ENCODE peak calls at places on chromosomes 12 and 14, in four cellular contexts. Z is pancreas; O is naive thymus-derived CD4-positive, alpha-beta T cell; N is CD8-positive, alpha-beta memory T cell. M is an unnamed sample. For H3K4me1, the result is how much of the 10 kb centered on the place peaks cover.

GRCh38 chr12:39990122-39991101 is 115.5 kb downstream of the SLC2A13 start:
- DNase-seq in Z (peak), O (peak), N (peak), M (peak)

GRCh38 chr12:113039911-113040425 is 16.6 kb upstream of the DTX1 start:
- DNase-seq in Z (no peak), O (no peak), N (no peak), M (no peak)

GRCh38 chr12:6430124-6430989 is 14.4 kb upstream of the CD27 start:
- DNase-seq in Z (peak), O (no peak), N (peak), M (peak)

GRCh38 chr12:46549527-46550265 is 177.1 kb upstream of the SLC38A2 start:
- DNase-seq in Z (no peak), O (no peak), N (no peak), M (no peak)

GRCh38 chr14:52080817-52081755 is 12.2 kb upstream of the NID2 start:
- DNase-seq in Z (no peak), O (no peak), N (no peak), M (no peak)

GRCh38 chr14:71166434-71166833 is 259.2 kb downstream of the PCNX1 start:
- DNase-seq in Z (peak), O (no peak), N (no peak), M (peak)

GRCh38 chr12:109741286-109741969 is 27.8 kb downstream of the FAM222A start:
- DNase-seq in Z (peak), O (no peak), N (no peak), M (no peak)

GRCh38 chr14:104688755-104689619 is at the start of gene INF2:
- DNase-seq in Z (peak), O (no peak), N (peak), M (peak)

GRCh38 chr14:68447581-68448281 is 345.1 kb downstream of the ZFP36L1 start:
- DNase-seq in Z (no peak), O (no peak), N (no peak), M (no peak)

GRCh38 chr14:69048456-69048855 is 69.4 kb upstream of the ACTN1 start:
- DNase-seq in Z (peak), O (peak), N (no peak), M (no peak)

GRCh38 chr12:72511906-72512305 is 239.7 kb downstream of the TRHDE start:
- DNase-seq in Z (no peak), O (no peak), N (no peak), M (no peak)

GRCh38 chr14:59189281-59189821 is 884 bp downstream of the DAAM1 start:
- DNase-seq in Z (peak), O (no peak), N (peak), M (peak)

GRCh38 chr14:89614009-89614691 is 197.1 kb upstream of the FOXN3 start:
- DNase-seq in Z (no peak), O (no peak), N (no peak), M (peak)

GRCh38 chr12:6748761-6749160 is 4.2 kb downstream of the MLF2 start:
- DNase-seq in Z (no peak), O (no peak), N (no peak), M (no peak)

GRCh38 chr14:81269979-81270375 is 49.2 kb upstream of the GTF2A1 start:
- DNase-seq in Z (no peak), O (no peak), N (no peak), M (no peak)

GRCh38 chr14:49863483-49864262 is 11.1 kb upstream of the NEMF start:
- DNase-seq in Z (no peak), O (peak), N (no peak), M (peak)

GRCh38 chr14:50830044-50830931 is 674 bp downstream of the NIN start:
- DNase-seq in Z (peak), O (peak), N (peak), M (peak)

GRCh38 chr12:49615725-49616124 is 7.6 kb upstream of the PRPF40B start:
- DNase-seq in Z (no peak), O (no peak), N (no peak), M (no peak)

GRCh38 chr12:122499991-122500684 is 594 bp downstream of the ZCCHC8 start:
- DNase-seq in Z (peak), O (peak), N (peak), M (peak)

GRCh38 chr12:5335059-5335458 is 96.8 kb upstream of the NTF3 start:
- DNase-seq in Z (no peak), O (no peak), N (no peak), M (no peak)

GRCh38 chr12:93101367-93101766 is 172.3 kb upstream of the EEA1 start:
- DNase-seq in Z (no peak), O (no peak), N (no peak), M (no peak)

GRCh38 chr14:66918527-66918926 is 270.7 kb upstream of the GARIN2 start:
- DNase-seq in Z (no peak), O (no peak), N (no peak), M (no peak)

GRCh38 chr14:71491925-71492324 is 440.3 kb upstream of the RGS6 start:
- DNase-seq in Z (peak), O (no peak), N (no peak), M (no peak)

GRCh38 chr14:30260772-30261607 is 298.0 kb upstream of the G2E3 start:
- DNase-seq in Z (no peak), O (no peak), N (no peak), M (no peak)

GRCh38 chr14:23348297-23348655 is 4.4 kb downstream of the SLC22A17 start:
- DNase-seq in Z (no peak), O (no peak), N (no peak), M (no peak)

GRCh38 chr14:52706286-52706685 is 714 bp upstream of the PSMC6 start:
- DNase-seq in Z (no peak), O (peak), N (no peak), M (peak)

GRCh38 chr14:100839573-100840175 is 13.8 kb downstream of the MEG3 start:
- DNase-seq in Z (no peak), O (no peak), N (no peak), M (no peak)
- H3K27ac ChIP-seq in Z (no peak), O (no peak), N (no peak), M (no peak)

GRCh38 chr12:132505852-132506219 is 15.9 kb downstream of the FBRSL1 start:
- DNase-seq in Z (no peak), O (no peak), N (no peak), M (no peak)
- H3K4me3 ChIP-seq in Z (no peak), O (no peak), N (no peak), M (no peak)

GRCh38 chr12:2607881-2608607 is 186.7 kb upstream of the FKBP4 start:
- DNase-seq in Z (no peak), O (no peak), N (no peak), M (no peak)
- H3K4me1 ChIP-seq in Z (under half), O (under half), N (under half), M (under half)

GRCh38 chr12:19912996-19913395 is 455.3 kb upstream of the PDE3A start:
- DNase-seq in Z (no peak), O (no peak), N (no peak), M (no peak)

GRCh38 chr12:19909418-19909817 is 458.9 kb upstream of the PDE3A start:
- DNase-seq in Z (no peak), O (no peak), N (no peak), M (no peak)

GRCh38 chr12:19915392-19916192 is 452.7 kb upstream of the PDE3A start:
- DNase-seq in Z (no peak), O (no peak), N (no peak), M (no peak)

GRCh38 chr12:19908825-19909224 is 459.5 kb upstream of the PDE3A start:
- DNase-seq in Z (no peak), O (no peak), N (no peak), M (no peak)

DNA sequence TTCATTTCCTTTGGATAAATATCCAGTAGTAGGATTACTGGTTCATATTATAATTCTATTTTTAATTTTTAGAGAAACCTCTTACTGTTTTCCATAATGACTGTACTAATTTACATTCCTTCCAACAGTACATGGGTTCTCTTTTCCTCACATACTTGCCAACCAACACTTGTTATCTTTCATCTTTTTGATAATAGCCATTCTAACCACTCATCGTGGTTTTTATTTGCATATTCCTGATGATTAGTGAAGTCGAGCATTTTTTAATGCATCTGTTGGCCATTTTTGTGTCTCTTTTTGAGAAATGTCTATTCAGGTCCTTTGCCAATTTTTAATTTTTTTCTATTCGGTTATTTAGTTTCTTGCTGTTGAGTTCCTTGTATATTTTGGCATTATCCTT is 457.7 kb upstream of the PDE3A start:
- DNase-seq in Z (no peak), O (no peak), N (no peak), M (no peak)
- H3K27ac ChIP-seq in Z (no peak), O (no peak), N (no peak), M (no peak)

DNA sequence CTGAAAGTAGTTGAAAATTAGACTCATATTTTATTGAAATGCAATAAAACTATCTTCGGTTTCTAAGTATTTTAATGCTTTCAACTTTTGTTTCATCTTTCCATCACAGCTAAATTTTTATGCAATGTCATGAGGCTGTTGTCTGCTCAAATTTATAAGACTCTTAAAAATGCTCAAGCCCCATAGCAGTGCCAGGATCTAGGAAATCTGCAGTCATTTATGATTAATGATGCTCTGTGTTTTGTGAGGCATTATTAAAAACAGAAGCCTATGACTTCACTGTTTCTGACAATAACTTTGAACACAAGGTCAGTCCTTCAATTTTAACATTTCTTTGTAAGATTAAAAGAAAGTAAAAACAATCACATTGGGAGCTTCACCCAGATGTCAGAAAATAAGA is 112.5 kb downstream of the ALX1 start:
- DNase-seq in Z (no peak), O (no peak), N (no peak), M (no peak)
- H3K4me3 ChIP-seq in Z (no peak), O (no peak), N (no peak), M (no peak)

M was measured in OCI-LY7.